ENCODE peak calls at places on chromosomes 12 and 14, in five cellular contexts. One of them, this sample, is unnamed. For H3K27me3 and H3K4me1, the result is how much of the 10 kb centered on the place peaks cover.

GRCh38 chr14:67527756-67528155 is 5.3 kb upstream of the PLEKHH1 start:
- DNase-seq in K562: no peak
- DNase-seq in SK-N-SH: no peak
- DNase-seq in endothelial cell of umbilical vein: no peak
- DNase-seq in HepG2: no peak
- DNase-seq in this sample: no peak

GRCh38 chr12:77163068-77163810 is 97.9 kb upstream of the E2F7 start:
- DNase-seq in K562: no peak
- DNase-seq in HepG2: no peak
- DNase-seq in endothelial cell of umbilical vein: no peak
- DNase-seq in SK-N-SH: no peak
- DNase-seq in this sample: no peak

GRCh38 chr14:58746261-58746660 is 108.5 kb downstream of the DACT1 start:
- DNase-seq in endothelial cell of umbilical vein: no peak
- DNase-seq in SK-N-SH: no peak
- DNase-seq in HepG2: no peak
- DNase-seq in K562: no peak
- DNase-seq in this sample: no peak

GRCh38 chr12:13198240-13198639 is 1.7 kb downstream of the EMP1 start:
- DNase-seq in K562: no peak
- DNase-seq in HepG2: no peak
- DNase-seq in SK-N-SH: no peak
- DNase-seq in endothelial cell of umbilical vein: no peak
- DNase-seq in this sample: no peak

GRCh38 chr12:83945871-83946270 is 966.7 kb downstream of the SLC6A15 start:
- DNase-seq in HepG2: peak
- DNase-seq in K562: peak
- DNase-seq in SK-N-SH: no peak
- DNase-seq in endothelial cell of umbilical vein: peak
- DNase-seq in this sample: no peak

GRCh38 chr14:99593971-99594841 is 9.8 kb downstream of the CCDC85C start:
- DNase-seq in K562: no peak
- DNase-seq in SK-N-SH: no peak
- DNase-seq in HepG2: no peak
- DNase-seq in endothelial cell of umbilical vein: no peak
- DNase-seq in this sample: no peak

GRCh38 chr12:65941388-65941787 is 117.1 kb downstream of the HMGA2 start:
- DNase-seq in SK-N-SH: no peak
- DNase-seq in HepG2: no peak
- DNase-seq in K562: no peak
- DNase-seq in endothelial cell of umbilical vein: peak
- DNase-seq in this sample: no peak

GRCh38 chr12:65655074-65655493 is 169.2 kb upstream of the HMGA2 start:
- DNase-seq in SK-N-SH: no peak
- DNase-seq in K562: peak
- DNase-seq in endothelial cell of umbilical vein: peak
- DNase-seq in HepG2: no peak
- DNase-seq in this sample: no peak

GRCh38 chr12:76242813-76243540 is 105.2 kb downstream of the BBS10 start:
- DNase-seq in SK-N-SH: no peak
- DNase-seq in K562: no peak
- DNase-seq in endothelial cell of umbilical vein: no peak
- DNase-seq in HepG2: no peak
- DNase-seq in this sample: no peak

GRCh38 chr12:65853489-65854157 is 29.3 kb downstream of the HMGA2 start:
- DNase-seq in SK-N-SH: no peak
- DNase-seq in endothelial cell of umbilical vein: peak
- DNase-seq in K562: no peak
- DNase-seq in HepG2: no peak
- DNase-seq in this sample: no peak

GRCh38 chr12:6790496-6791150 is 1.3 kb downstream of the CD4 start:
- DNase-seq in SK-N-SH: no peak
- DNase-seq in K562: no peak
- DNase-seq in endothelial cell of umbilical vein: no peak
- DNase-seq in HepG2: no peak
- DNase-seq in this sample: no peak

GRCh38 chr12:4210158-4210557 is 63.4 kb upstream of the CCND2 start:
- DNase-seq in K562: no peak
- DNase-seq in HepG2: no peak
- DNase-seq in SK-N-SH: no peak
- DNase-seq in endothelial cell of umbilical vein: no peak
- DNase-seq in this sample: no peak

GRCh38 chr14:105324080-105324778 is 9.7 kb downstream of the PACS2 start:
- DNase-seq in SK-N-SH: peak
- DNase-seq in endothelial cell of umbilical vein: no peak
- DNase-seq in HepG2: no peak
- DNase-seq in K562: no peak
- DNase-seq in this sample: no peak

GRCh38 chr12:63869656-63870055 is 25.2 kb downstream of the SRGAP1 start:
- DNase-seq in endothelial cell of umbilical vein: no peak
- DNase-seq in HepG2: no peak
- DNase-seq in SK-N-SH: no peak
- DNase-seq in K562: no peak
- DNase-seq in this sample: no peak

GRCh38 chr14:39247256-39247655 is 13.5 kb downstream of the MIA2 start:
- DNase-seq in K562: no peak
- DNase-seq in HepG2: no peak
- DNase-seq in SK-N-SH: no peak
- DNase-seq in endothelial cell of umbilical vein: no peak
- DNase-seq in this sample: no peak

GRCh38 chr14:74954947-74955228 is 509 bp downstream of the PGF start:
- DNase-seq in SK-N-SH: peak
- DNase-seq in HepG2: no peak
- DNase-seq in K562: no peak
- DNase-seq in endothelial cell of umbilical vein: peak
- DNase-seq in this sample: no peak

GRCh38 chr12:87924149-87924548 is 105.1 kb downstream of the C12orf50 start:
- DNase-seq in SK-N-SH: no peak
- DNase-seq in K562: no peak
- DNase-seq in HepG2: no peak
- DNase-seq in endothelial cell of umbilical vein: no peak
- DNase-seq in this sample: no peak

GRCh38 chr12:101637936-101638335 is 43.2 kb downstream of the MYBPC1 start:
- DNase-seq in HepG2: no peak
- DNase-seq in K562: no peak
- DNase-seq in endothelial cell of umbilical vein: peak
- DNase-seq in SK-N-SH: no peak
- DNase-seq in this sample: no peak

GRCh38 chr12:27343255-27344000 is 10.8 kb downstream of the BMAL2 start:
- DNase-seq in endothelial cell of umbilical vein: peak
- DNase-seq in K562: no peak
- DNase-seq in SK-N-SH: no peak
- DNase-seq in HepG2: no peak
- DNase-seq in this sample: no peak

GRCh38 chr14:63045612-63046320 is 508 bp upstream of the KCNH5 start:
- DNase-seq in K562: no peak
- DNase-seq in endothelial cell of umbilical vein: no peak
- DNase-seq in HepG2: peak
- DNase-seq in SK-N-SH: peak
- DNase-seq in this sample: no peak

GRCh38 chr14:95235351-95235750 is 78.0 kb upstream of the DICER1 start:
- DNase-seq in K562: no peak
- DNase-seq in HepG2: no peak
- DNase-seq in endothelial cell of umbilical vein: no peak
- DNase-seq in SK-N-SH: peak
- DNase-seq in this sample: no peak

GRCh38 chr12:68414988-68415387 is 82.8 kb upstream of the MDM1 start:
- DNase-seq in K562: no peak
- DNase-seq in endothelial cell of umbilical vein: no peak
- DNase-seq in SK-N-SH: no peak
- DNase-seq in HepG2: no peak
- DNase-seq in this sample: no peak

GRCh38 chr12:131736807-131737484 is 26.1 kb downstream of the SFSWAP start:
- DNase-seq in SK-N-SH: no peak
- DNase-seq in endothelial cell of umbilical vein: peak
- DNase-seq in K562: no peak
- DNase-seq in HepG2: no peak
- DNase-seq in this sample: no peak

GRCh38 chr12:132147423-132148367 is 3.4 kb downstream of the NOC4L start:
- DNase-seq in HepG2: no peak
- DNase-seq in SK-N-SH: peak
- DNase-seq in endothelial cell of umbilical vein: no peak
- DNase-seq in K562: no peak
- DNase-seq in this sample: peak

GRCh38 chr12:47837190-47838171 is 17.8 kb upstream of the HDAC7 start:
- DNase-seq in HepG2: peak
- DNase-seq in SK-N-SH: peak
- DNase-seq in K562: peak
- DNase-seq in endothelial cell of umbilical vein: peak
- DNase-seq in this sample: no peak

GRCh38 chr14:52356025-52356424 is 41.9 kb downstream of the PTGER2 start:
- DNase-seq in SK-N-SH: no peak
- DNase-seq in K562: no peak
- DNase-seq in HepG2: no peak
- DNase-seq in endothelial cell of umbilical vein: no peak
- DNase-seq in this sample: no peak

GRCh38 chr12:111180830-111181726 is 187.8 kb downstream of the PHETA1 start:
- DNase-seq in K562: no peak
- DNase-seq in SK-N-SH: peak
- DNase-seq in HepG2: no peak
- DNase-seq in endothelial cell of umbilical vein: no peak
- DNase-seq in this sample: peak

GRCh38 chr12:130461868-130462557 is 124.3 kb downstream of the PIWIL1 start:
- DNase-seq in endothelial cell of umbilical vein: no peak
- DNase-seq in SK-N-SH: no peak
- DNase-seq in HepG2: no peak
- DNase-seq in K562: no peak
- DNase-seq in this sample: no peak

GRCh38 chr12:55073043-55074022 is 52.9 kb upstream of the OR9K2 start:
- DNase-seq in SK-N-SH: peak
- DNase-seq in endothelial cell of umbilical vein: peak
- DNase-seq in K562: peak
- DNase-seq in HepG2: peak
- DNase-seq in this sample: no peak

GRCh38 chr14:105090493-105091334 is 25.5 kb upstream of the GPR132 start:
- DNase-seq in SK-N-SH: peak
- DNase-seq in endothelial cell of umbilical vein: peak
- DNase-seq in HepG2: peak
- DNase-seq in K562: peak
- DNase-seq in this sample: peak

GRCh38 chr12:121430821-121431415 is 31.0 kb downstream of the RNF34 start:
- DNase-seq in HepG2: no peak
- DNase-seq in endothelial cell of umbilical vein: no peak
- DNase-seq in SK-N-SH: no peak
- DNase-seq in K562: no peak
- DNase-seq in this sample: no peak

GRCh38 chr12:121438207-121438606 is 38.3 kb downstream of the RNF34 start:
- DNase-seq in endothelial cell of umbilical vein: no peak
- DNase-seq in SK-N-SH: no peak
- DNase-seq in HepG2: no peak
- DNase-seq in K562: no peak
- DNase-seq in this sample: no peak

GRCh38 chr12:121428883-121429282 is 29.0 kb downstream of the RNF34 start:
- DNase-seq in SK-N-SH: no peak
- DNase-seq in endothelial cell of umbilical vein: no peak
- DNase-seq in K562: no peak
- DNase-seq in HepG2: no peak
- DNase-seq in this sample: no peak

GRCh38 chr12:121436706-121437105 is 36.8 kb downstream of the RNF34 start:
- DNase-seq in endothelial cell of umbilical vein: no peak
- DNase-seq in HepG2: no peak
- DNase-seq in SK-N-SH: no peak
- DNase-seq in K562: no peak
- DNase-seq in this sample: no peak

GRCh38 chr12:121432740-121433476 is 33.0 kb downstream of the RNF34 start:
- DNase-seq in HepG2: no peak
- DNase-seq in SK-N-SH: no peak
- DNase-seq in K562: no peak
- DNase-seq in endothelial cell of umbilical vein: no peak
- DNase-seq in this sample: no peak
- TF ChIP-seq POLR2AphosphoS5 in HepG2: no peak
- TF ChIP-seq POLR2AphosphoS5 in SK-N-SH: no peak
- TF ChIP-seq POLR2AphosphoS5 in K562: no peak
- TF ChIP-seq POLR2AphosphoS5 in endothelial cell of umbilical vein: no peak
- TF ChIP-seq POLR2AphosphoS5 in this sample: no peak

GRCh38 chr14:64623576-64624165 is 73.9 kb downstream of the PPP1R36 start:
- DNase-seq in SK-N-SH: no peak
- DNase-seq in K562: no peak
- DNase-seq in HepG2: no peak
- DNase-seq in endothelial cell of umbilical vein: no peak
- DNase-seq in this sample: no peak

GRCh38 chr14:64625363-64626232 is 75.8 kb downstream of the PPP1R36 start:
- DNase-seq in K562: no peak
- DNase-seq in endothelial cell of umbilical vein: peak
- DNase-seq in SK-N-SH: no peak
- DNase-seq in HepG2: no peak
- DNase-seq in this sample: no peak

GRCh38 chr14:64614992-64615391 is 65.2 kb downstream of the PPP1R36 start:
- DNase-seq in endothelial cell of umbilical vein: no peak
- DNase-seq in HepG2: no peak
- DNase-seq in SK-N-SH: no peak
- DNase-seq in K562: no peak
- DNase-seq in this sample: no peak

DNA sequence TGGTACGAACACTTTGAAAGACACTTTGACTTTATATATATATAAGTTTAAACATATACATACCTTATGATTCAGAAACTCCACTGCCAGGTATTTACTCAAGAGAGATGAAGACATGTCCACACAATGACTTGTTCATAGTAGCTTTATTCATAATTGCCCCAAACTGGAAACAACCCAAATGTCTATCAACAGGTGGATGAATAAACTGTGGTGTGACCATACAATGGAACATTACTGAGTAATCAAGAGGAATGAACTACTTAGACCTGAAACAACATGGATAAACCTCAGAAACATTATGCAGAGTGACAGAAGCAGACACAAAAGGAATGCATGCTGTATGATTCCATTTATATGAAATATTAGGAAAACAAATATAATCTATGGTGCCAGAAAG is 71.1 kb downstream of the PPP1R36 start:
- DNase-seq in endothelial cell of umbilical vein: no peak
- DNase-seq in HepG2: no peak
- DNase-seq in K562: no peak
- DNase-seq in SK-N-SH: no peak
- DNase-seq in this sample: no peak
- H3K27me3 ChIP-seq in endothelial cell of umbilical vein: under half
- H3K27me3 ChIP-seq in HepG2: under half
- H3K27me3 ChIP-seq in K562: under half
- H3K27me3 ChIP-seq in SK-N-SH: under half
- H3K27me3 ChIP-seq in this sample: under half

DNA sequence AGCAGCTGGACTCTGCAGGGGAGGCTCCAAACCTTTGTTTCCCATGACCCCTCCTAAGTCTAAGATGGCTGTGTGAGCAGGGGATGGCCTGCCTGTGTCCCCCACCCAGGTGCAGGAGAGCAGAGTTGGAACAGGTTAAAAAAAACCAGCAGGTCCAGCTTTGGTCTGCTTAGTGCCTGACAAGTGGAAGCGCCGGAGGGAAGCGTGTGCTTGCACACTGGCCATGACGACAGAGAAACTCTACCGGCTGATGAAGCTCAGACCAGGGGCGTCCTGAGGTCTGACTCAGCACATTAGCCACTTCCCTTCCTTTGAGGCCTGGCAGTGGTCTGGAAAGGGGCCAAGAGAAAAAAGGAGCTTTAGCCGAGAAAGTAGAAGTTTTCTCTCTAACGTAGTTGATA is 280.1 kb downstream of the VRK1 start:
- DNase-seq in endothelial cell of umbilical vein: no peak
- DNase-seq in K562: peak
- DNase-seq in HepG2: no peak
- DNase-seq in SK-N-SH: peak
- DNase-seq in this sample: no peak
- H3K4me1 ChIP-seq in endothelial cell of umbilical vein: under half
- H3K4me1 ChIP-seq in K562: under half
- H3K4me1 ChIP-seq in HepG2: under half
- H3K4me1 ChIP-seq in SK-N-SH: under half
- H3K4me1 ChIP-seq in this sample: under half

GRCh38 chr12:104340917-104341611 is 37.5 kb downstream of the EID3 start:
- DNase-seq in endothelial cell of umbilical vein: no peak
- DNase-seq in K562: no peak
- DNase-seq in HepG2: no peak
- DNase-seq in SK-N-SH: no peak
- DNase-seq in this sample: no peak
- TF ChIP-seq POLR2AphosphoS5 in endothelial cell of umbilical vein: peak
- TF ChIP-seq POLR2AphosphoS5 in K562: peak
- TF ChIP-seq POLR2AphosphoS5 in HepG2: no peak
- TF ChIP-seq POLR2AphosphoS5 in SK-N-SH: no peak
- TF ChIP-seq POLR2AphosphoS5 in this sample: no peak

This sample was measured in suprapubic skin.